ENCODE peak calls at places on chromosomes 11 and 22, in six cellular contexts. S is suprapubic skin, D is spleen, G is K562, T is vagina, P is sigmoid colon. W is an unnamed sample. For H3K27me3, the result is how much of the 10 kb centered on the place peaks cover.

GRCh38 chr22:24772493-24773220 is 1.9 kb downstream of the PIWIL3 start:
- DNase-seq in S (no peak), D (no peak), G (peak), T (no peak), P (no peak), W (no peak)

GRCh38 chr11:10328314-10329090 is 23.6 kb downstream of the ADM start:
- DNase-seq in S (no peak), D (no peak), G (no peak), T (no peak), P (no peak), W (no peak)

GRCh38 chr22:37161442-37161841 is 11.7 kb upstream of the IL2RB start:
- DNase-seq in S (no peak), D (peak), G (peak), T (no peak), P (no peak), W (no peak)

GRCh38 chr11:68463714-68464113 is 3.2 kb downstream of the PPP6R3 start:
- DNase-seq in S (no peak), D (peak), G (no peak), T (no peak), P (no peak), W (no peak)

GRCh38 chr11:61270354-61271070 is 24.6 kb downstream of the VWCE start:
- DNase-seq in S (no peak), D (no peak), G (no peak), T (no peak), P (no peak), W (no peak)

GRCh38 chr11:17513853-17514252 is 30.4 kb downstream of the USH1C start:
- DNase-seq in S (no peak), D (no peak), G (no peak), T (no peak), P (no peak), W (no peak)

GRCh38 chr11:134750619-134751018 is 338.6 kb upstream of the B3GAT1 start:
- DNase-seq in S (no peak), D (peak), G (no peak), T (no peak), P (no peak), W (no peak)

GRCh38 chr11:70844387-70844786 is 408.0 kb downstream of the SHANK2 start:
- DNase-seq in S (no peak), D (no peak), G (no peak), T (no peak), P (no peak), W (no peak)

GRCh38 chr11:72752088-72752914 is at the start of gene ARAP1:
- DNase-seq in S (peak), D (peak), G (peak), T (no peak), P (peak), W (peak)

GRCh38 chr11:69089258-69089657 is 40.5 kb downstream of the TPCN2 start:
- DNase-seq in S (no peak), D (no peak), G (no peak), T (no peak), P (peak), W (no peak)

GRCh38 chr11:10392680-10393079 is 62.4 kb upstream of the AMPD3 start:
- DNase-seq in S (no peak), D (no peak), G (no peak), T (no peak), P (no peak), W (no peak)

GRCh38 chr22:41480397-41480735 is 11.4 kb downstream of the ACO2 start:
- DNase-seq in S (no peak), D (no peak), G (no peak), T (no peak), P (no peak), W (no peak)

GRCh38 chr11:45180158-45180887 is 33.9 kb downstream of the PRDM11 start:
- DNase-seq in S (no peak), D (peak), G (no peak), T (no peak), P (peak), W (peak)

GRCh38 chr11:79159657-79160450 is 281.0 kb downstream of the TENM4 start:
- DNase-seq in S (no peak), D (no peak), G (no peak), T (no peak), P (no peak), W (no peak)

GRCh38 chr11:44484211-44484610 is 81.3 kb upstream of the CD82 start:
- DNase-seq in S (no peak), D (no peak), G (peak), T (no peak), P (peak), W (no peak)

GRCh38 chr22:46057762-46058420 is 80.9 kb upstream of the WNT7B start:
- DNase-seq in S (peak), D (peak), G (no peak), T (no peak), P (peak), W (peak)

GRCh38 chr11:65280646-65281045 is 18.9 kb downstream of the POLA2 start:
- DNase-seq in S (no peak), D (no peak), G (no peak), T (no peak), P (no peak), W (no peak)

GRCh38 chr11:46658259-46658658 is 40.9 kb downstream of the ATG13 start:
- DNase-seq in S (no peak), D (no peak), G (no peak), T (no peak), P (peak), W (no peak)

GRCh38 chr11:45926001-45926401 is 3.5 kb downstream of the LARGE2 start:
- DNase-seq in S (peak), D (peak), G (no peak), T (no peak), P (no peak), W (no peak)

GRCh38 chr11:83070878-83071640 is 638 bp downstream of the RAB30 start:
- DNase-seq in S (peak), D (peak), G (peak), T (no peak), P (peak), W (peak)

GRCh38 chr11:79182794-79183193 is 258.0 kb downstream of the TENM4 start:
- DNase-seq in S (no peak), D (no peak), G (no peak), T (no peak), P (no peak), W (no peak)

GRCh38 chr11:81237139-81237538 is 1496.5 kb downstream of the FAM181B start:
- DNase-seq in S (no peak), D (no peak), G (no peak), T (no peak), P (no peak), W (peak)

GRCh38 chr11:117919326-117920275 is 9.6 kb downstream of the TMPRSS13 start:
- DNase-seq in S (peak), D (peak), G (no peak), T (no peak), P (peak), W (no peak)

GRCh38 chr22:19382240-19382639 is 49.3 kb downstream of the HIRA start:
- DNase-seq in S (no peak), D (no peak), G (no peak), T (peak), P (peak), W (no peak)

GRCh38 chr11:1667906-1668305 is 29.1 kb upstream of the KRTAP5-6 start:
- DNase-seq in S (no peak), D (no peak), G (no peak), T (no peak), P (no peak), W (no peak)

GRCh38 chr11:102685311-102685710 is 20.3 kb downstream of the MMP27 start:
- DNase-seq in S (no peak), D (no peak), G (no peak), T (no peak), P (no peak), W (peak)

GRCh38 chr11:19790831-19791552 is 78.4 kb downstream of the NAV2 start:
- DNase-seq in S (no peak), D (no peak), G (no peak), T (no peak), P (no peak), W (no peak)

GRCh38 chr11:45470151-45471001 is 184.2 kb upstream of the SYT13 start:
- DNase-seq in S (no peak), D (peak), G (no peak), T (no peak), P (no peak), W (no peak)

GRCh38 chr11:130636672-130637463 is 188.4 kb downstream of the ADAMTS15 start:
- DNase-seq in S (no peak), D (no peak), G (no peak), T (peak), P (no peak), W (no peak)

GRCh38 chr22:36221799-36222751 is 17.3 kb downstream of the APOL2 start:
- DNase-seq in S (no peak), D (peak), G (peak), T (peak), P (no peak), W (peak)

GRCh38 chr11:9884601-9885000 is 220.7 kb downstream of the SWAP70 start:
- DNase-seq in S (no peak), D (no peak), G (no peak), T (no peak), P (no peak), W (no peak)

GRCh38 chr22:49350441-49351121 is 477.1 kb downstream of the BRD1 start:
- DNase-seq in S (peak), D (peak), G (no peak), T (no peak), P (no peak), W (no peak)

GRCh38 chr11:100928426-100928825 is 201.2 kb downstream of the PGR start:
- DNase-seq in S (no peak), D (no peak), G (no peak), T (no peak), P (no peak), W (no peak)

GRCh38 chr11:36997656-36998055 is 399.6 kb upstream of the RAG2 start:
- DNase-seq in S (no peak), D (no peak), G (no peak), T (no peak), P (no peak), W (no peak)

GRCh38 chr11:65920035-65920802 is 993 bp downstream of the DRAP1 start:
- DNase-seq in S (peak), D (peak), G (no peak), T (no peak), P (peak), W (no peak)

GRCh38 chr22:22400964-22401363 is 107.6 kb downstream of the ZNF280B start:
- DNase-seq in S (no peak), D (no peak), G (peak), T (no peak), P (no peak), W (no peak)

GRCh38 chr11:2510626-2511402 is 66.0 kb downstream of the KCNQ1 start:
- DNase-seq in S (peak), D (peak), G (peak), T (no peak), P (no peak), W (no peak)

GRCh38 chr11:61766353-61766841 is 14.0 kb downstream of the MYRF start:
- DNase-seq in S (no peak), D (no peak), G (no peak), T (no peak), P (no peak), W (no peak)

GRCh38 chr11:78796956-78797355 is 222.3 kb upstream of the NARS2 start:
- DNase-seq in S (no peak), D (no peak), G (no peak), T (no peak), P (no peak), W (no peak)

GRCh38 chr11:19226378-19227195 is 14.2 kb downstream of the E2F8 start:
- DNase-seq in S (no peak), D (no peak), G (no peak), T (no peak), P (no peak), W (no peak)

GRCh38 chr22:20393705-20394476 is at the start of gene ZNF74:
- DNase-seq in S (peak), D (peak), G (peak), T (no peak), P (peak), W (peak)
- TF ChIP-seq POLR2A in S (peak), D (no peak), G (no peak), T (no peak), P (peak), W (peak)

DNA sequence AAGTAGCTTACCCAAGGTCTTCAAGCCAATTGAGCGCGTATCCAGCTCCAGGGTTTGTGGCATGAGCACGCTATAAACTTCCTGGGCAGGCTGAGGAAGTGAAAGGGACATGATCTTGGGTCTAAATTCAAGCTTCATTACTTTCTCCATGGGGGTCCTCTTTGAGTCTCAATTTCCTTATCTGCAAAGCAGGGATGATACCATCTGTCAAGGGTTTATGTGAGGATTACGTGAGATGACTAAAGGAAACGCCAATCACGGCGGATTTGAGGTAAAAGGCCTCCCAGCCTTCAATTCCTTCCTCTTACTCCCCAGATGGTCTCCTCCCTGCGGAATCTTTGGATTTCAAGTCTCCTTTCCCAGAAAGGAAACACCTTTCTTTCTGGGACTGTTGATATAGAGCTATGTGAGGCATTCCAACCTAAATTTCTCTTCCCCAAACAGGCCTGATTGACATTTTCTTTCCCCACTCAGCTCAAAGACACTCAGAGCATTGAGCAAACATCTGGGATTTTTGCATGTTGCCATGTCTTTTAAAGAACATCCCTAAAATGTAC is 474.4 kb downstream of the INSC start:
- DNase-seq in S (no peak), D (no peak), G (no peak), T (no peak), P (no peak), W (no peak)
- H3K27me3 ChIP-seq in S (under half), D (under half), G (under half), T (under half), P (under half), W (under half)

GRCh38 chr11:8346157-8346755 is 82.6 kb upstream of the LMO1 start:
- DNase-seq in S (no peak), D (no peak), G (no peak), T (no peak), P (no peak), W (no peak)
- TF ChIP-seq POLR2AphosphoS5 in S (no peak), D (no peak), G (no peak), T (no peak), P (no peak), W (no peak)

DNA sequence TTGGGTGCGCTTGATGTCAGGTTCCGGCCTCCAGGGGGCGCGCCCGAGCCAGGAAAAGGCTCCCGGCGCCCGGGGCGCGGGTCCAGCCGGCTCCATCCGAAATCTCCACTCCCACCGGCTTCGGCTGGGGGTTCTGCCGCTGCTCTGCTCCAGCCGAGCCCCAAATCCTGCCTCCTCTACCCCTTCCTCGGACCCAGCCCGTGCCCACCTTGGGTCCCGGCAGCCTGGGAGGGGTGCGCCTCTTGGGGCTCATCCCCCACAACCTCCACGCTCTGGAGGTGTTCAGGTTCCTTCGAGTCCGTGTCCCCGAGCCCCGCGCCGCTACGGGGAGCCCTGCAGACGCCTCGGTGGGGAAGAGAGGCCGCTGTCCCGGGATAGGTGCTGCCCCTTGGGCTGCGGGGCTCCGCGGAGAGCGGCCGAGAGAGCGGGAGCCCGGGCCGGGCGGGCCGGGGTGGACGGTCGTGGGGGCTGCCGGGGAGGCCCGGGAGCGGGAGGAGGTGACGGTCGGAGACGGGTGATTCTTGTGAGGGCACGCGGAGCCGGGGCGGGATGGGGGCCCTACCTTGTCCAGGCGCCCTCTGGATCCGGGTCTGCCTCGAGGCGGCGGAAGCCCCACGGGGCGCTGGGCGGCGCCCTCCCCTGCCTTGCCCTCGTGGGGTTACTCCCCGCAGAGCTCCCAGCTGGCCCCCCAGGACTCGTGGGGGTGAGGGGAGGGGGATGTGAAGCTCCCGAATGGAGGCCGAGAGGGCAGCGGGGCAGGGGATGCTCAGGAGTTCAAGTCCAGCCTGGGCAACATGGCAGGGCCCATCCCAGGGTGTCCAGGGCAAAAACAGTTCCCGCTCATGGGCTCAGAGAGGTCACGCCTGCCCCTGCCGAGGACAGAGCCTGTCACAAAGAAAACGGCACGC is 13.2 kb upstream of the CYB5R3 start:
- DNase-seq in S (peak), D (peak), G (peak), T (no peak), P (peak), W (peak)
- TF ChIP-seq POLR2A in S (no peak), D (no peak), G (peak), T (no peak), P (no peak), W (no peak)

W was measured in prostate gland.